ENCODE peak calls at places on chromosomes 1 and 21, in nine cellular contexts. T is tibial nerve, H is upper lobe of left lung, Q is stomach, Z is HepG2, K is A549, V is sigmoid colon, C is H1, M is esophagus muscularis mucosa. D is an unnamed sample.

GRCh38 chr1:91744973-91745648 is 140.8 kb downstream of the TGFBR3 start:
- DNase-seq in T (peak), H (no peak), Q (no peak), Z (peak), K (no peak), V (peak), C (no peak), M (no peak), D (no peak)

GRCh38 chr1:200699871-200700270 is 30.2 kb upstream of the DDX59 start:
- DNase-seq in T (no peak), H (no peak), Q (no peak), Z (no peak), K (no peak), V (no peak), C (no peak), M (no peak), D (no peak)

GRCh38 chr1:52660807-52661206 is 27.8 kb downstream of the SHISAL2A start:
- DNase-seq in T (no peak), H (no peak), Q (no peak), Z (no peak), K (no peak), V (no peak), C (no peak), M (no peak), D (no peak)

GRCh38 chr1:60809204-60809985 is 273.0 kb upstream of the NFIA start:
- DNase-seq in T (no peak), H (no peak), Q (no peak), Z (no peak), K (no peak), V (no peak), C (no peak), M (no peak), D (no peak)

GRCh38 chr1:112673589-112674439 is 645 bp upstream of the MOV10 start:
- DNase-seq in T (no peak), H (no peak), Q (no peak), Z (peak), K (peak), V (no peak), C (no peak), M (no peak), D (no peak)

GRCh38 chr1:111476761-111477309 is 3.1 kb downstream of the C1orf162 start:
- DNase-seq in T (no peak), H (no peak), Q (no peak), Z (no peak), K (no peak), V (no peak), C (no peak), M (peak), D (no peak)

GRCh38 chr1:234658143-234658542 is 48.2 kb upstream of the IRF2BP2 start:
- DNase-seq in T (no peak), H (no peak), Q (peak), Z (peak), K (no peak), V (no peak), C (no peak), M (peak), D (no peak)

GRCh38 chr21:29215709-29216108 is 83.0 kb upstream of the BACH1 start:
- DNase-seq in T (no peak), H (no peak), Q (no peak), Z (no peak), K (no peak), V (no peak), C (no peak), M (no peak), D (no peak)

GRCh38 chr1:205977348-205978014 is 25.7 kb downstream of the RAB7B start:
- DNase-seq in T (no peak), H (no peak), Q (peak), Z (peak), K (peak), V (peak), C (peak), M (no peak), D (peak)

GRCh38 chr21:37257526-37257966 is 9.6 kb downstream of the VPS26C start:
- DNase-seq in T (no peak), H (no peak), Q (no peak), Z (peak), K (peak), V (no peak), C (no peak), M (peak), D (peak)

GRCh38 chr1:31577515-31578191 is 1.3 kb downstream of the TINAGL1 start:
- DNase-seq in T (no peak), H (no peak), Q (no peak), Z (peak), K (no peak), V (peak), C (peak), M (no peak), D (no peak)

GRCh38 chr21:46250146-46250725 is 21.7 kb upstream of the LSS start:
- DNase-seq in T (no peak), H (no peak), Q (no peak), Z (no peak), K (no peak), V (no peak), C (no peak), M (no peak), D (no peak)

GRCh38 chr1:48493970-48494769 is 22.2 kb upstream of the SPATA6 start:
- DNase-seq in T (no peak), H (no peak), Q (no peak), Z (peak), K (no peak), V (peak), C (no peak), M (no peak), D (peak)

GRCh38 chr1:28887418-28887834 is 26.9 kb upstream of the EPB41 start:
- DNase-seq in T (no peak), H (peak), Q (peak), Z (no peak), K (no peak), V (no peak), C (peak), M (no peak), D (peak)

GRCh38 chr1:4696161-4696745 is 41.8 kb downstream of the AJAP1 start:
- DNase-seq in T (no peak), H (no peak), Q (no peak), Z (no peak), K (no peak), V (no peak), C (no peak), M (no peak), D (no peak)
- TF ChIP-seq EP300 in T (no peak), H (no peak), Q (no peak), Z (no peak), K (no peak), V (no peak), C (no peak), M (no peak), D (no peak)

GRCh38 chr21:31537872-31538576 is 121.5 kb upstream of the SOD1 start:
- DNase-seq in T (no peak), H (no peak), Q (no peak), Z (no peak), K (no peak), V (no peak), C (peak), M (no peak), D (no peak)
- TF ChIP-seq CTCF in T (no peak), H (no peak), Q (no peak), Z (no peak), K (no peak), V (no peak), C (peak), M (no peak), D (no peak)

GRCh38 chr1:81802601-81803422 is 2.1 kb downstream of the ADGRL2 start:
- DNase-seq in T (peak), H (peak), Q (peak), Z (no peak), K (no peak), V (peak), C (peak), M (no peak), D (peak)
- H3K4me3 ChIP-seq in T (peak), H (peak), Q (peak), Z (peak), K (peak), V (peak), C (peak), M (peak), D (peak)

DNA sequence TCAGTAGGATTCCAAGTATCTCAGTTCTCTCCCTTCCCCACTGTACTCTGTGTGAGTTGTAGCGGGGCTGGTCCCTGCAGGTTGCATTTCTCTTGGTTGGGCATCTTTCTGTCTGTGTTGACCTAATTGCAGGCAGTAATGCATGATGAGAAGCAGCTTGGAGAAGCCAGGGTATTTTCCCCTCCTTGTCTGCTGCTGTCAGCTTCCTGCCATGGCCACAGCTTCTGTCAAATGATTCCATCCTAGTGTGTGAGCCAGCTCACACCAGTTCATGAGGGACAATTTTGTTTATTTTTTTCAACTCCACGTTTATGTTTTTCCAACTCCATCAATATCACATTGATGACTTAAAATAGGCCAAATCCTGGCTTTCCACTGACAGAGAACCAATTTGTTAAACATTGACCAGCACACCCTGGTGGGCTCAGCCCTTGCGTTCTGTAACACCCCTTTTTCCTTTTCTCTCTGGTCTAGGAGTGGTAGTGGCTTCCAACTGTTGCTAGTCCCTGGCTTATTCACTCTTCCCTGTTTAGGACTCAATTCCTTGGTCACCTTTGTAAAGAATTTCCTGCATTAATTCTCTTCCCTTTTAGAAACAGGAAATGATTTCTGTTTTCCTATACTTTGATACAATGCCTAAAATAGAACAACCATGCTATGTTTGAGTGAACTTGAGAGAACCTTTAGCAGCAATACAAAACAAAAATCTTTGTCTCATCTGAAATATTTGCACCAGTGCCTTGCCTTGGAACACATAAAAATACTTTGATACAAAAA is 44.9 kb upstream of the APOBEC4 start:
- DNase-seq in T (no peak), H (no peak), Q (no peak), Z (no peak), K (no peak), V (no peak), C (no peak), M (no peak), D (no peak)
- TF ChIP-seq EP300 in T (no peak), H (no peak), Q (no peak), Z (no peak), K (no peak), V (no peak), C (no peak), M (no peak), D (no peak)

GRCh38 chr1:197156692-197157091 is 10.2 kb upstream of the ASPM start:
- DNase-seq in T (no peak), H (no peak), Q (no peak), Z (no peak), K (no peak), V (no peak), C (no peak), M (no peak), D (no peak)
- TF ChIP-seq CTCF in T (no peak), H (no peak), Q (no peak), Z (peak), K (peak), V (no peak), C (peak), M (no peak), D (no peak)

DNA sequence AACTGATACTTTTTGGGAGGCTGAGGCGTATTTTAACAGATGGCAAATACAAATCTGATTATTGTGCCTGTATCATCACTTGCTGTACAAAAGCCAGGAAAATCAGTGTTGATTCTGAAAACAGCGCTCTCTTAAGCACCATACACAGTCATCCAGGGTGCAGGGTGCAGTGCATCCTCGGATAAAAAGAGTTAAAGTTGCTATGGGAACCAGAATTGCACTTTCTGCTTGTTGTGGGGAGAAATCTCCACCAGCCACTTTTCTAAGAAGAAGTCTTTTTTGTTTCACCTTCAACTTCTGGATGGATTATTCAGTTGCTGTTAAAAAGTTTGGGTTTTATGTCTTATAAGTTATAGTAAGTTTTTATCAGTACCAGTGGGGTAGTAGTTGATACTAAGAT is 3.8 kb downstream of the LAMC1 start:
- DNase-seq in T (no peak), H (no peak), Q (no peak), Z (no peak), K (no peak), V (no peak), C (no peak), M (no peak), D (no peak)
- H3K4me3 ChIP-seq in T (peak), H (peak), Q (peak), Z (no peak), K (no peak), V (peak), C (no peak), M (peak), D (peak)

GRCh38 chr1:73593379-73593778 is 604.6 kb downstream of the LRRIQ3 start:
- DNase-seq in T (no peak), H (no peak), Q (peak), Z (no peak), K (no peak), V (no peak), C (no peak), M (no peak), D (peak)
- TF ChIP-seq EP300 in T (no peak), H (no peak), Q (no peak), Z (no peak), K (no peak), V (no peak), C (no peak), M (no peak), D (no peak)

GRCh38 chr1:97245682-97246081 is 524.1 kb downstream of the PTBP2 start:
- DNase-seq in T (no peak), H (no peak), Q (no peak), Z (no peak), K (no peak), V (no peak), C (no peak), M (no peak), D (no peak)

GRCh38 chr1:97238816-97239215 is 517.2 kb downstream of the PTBP2 start:
- DNase-seq in T (no peak), H (no peak), Q (no peak), Z (no peak), K (no peak), V (no peak), C (no peak), M (no peak), D (no peak)

GRCh38 chr1:97247196-97247595 is 525.6 kb downstream of the PTBP2 start:
- DNase-seq in T (no peak), H (no peak), Q (no peak), Z (no peak), K (no peak), V (no peak), C (no peak), M (no peak), D (no peak)

GRCh38 chr1:97243973-97244560 is 522.5 kb downstream of the PTBP2 start:
- DNase-seq in T (no peak), H (no peak), Q (no peak), Z (no peak), K (no peak), V (no peak), C (no peak), M (no peak), D (no peak)
- TF ChIP-seq CTCF in T (peak), H (peak), Q (peak), Z (peak), K (peak), V (peak), C (peak), M (peak), D (no peak)

DNA sequence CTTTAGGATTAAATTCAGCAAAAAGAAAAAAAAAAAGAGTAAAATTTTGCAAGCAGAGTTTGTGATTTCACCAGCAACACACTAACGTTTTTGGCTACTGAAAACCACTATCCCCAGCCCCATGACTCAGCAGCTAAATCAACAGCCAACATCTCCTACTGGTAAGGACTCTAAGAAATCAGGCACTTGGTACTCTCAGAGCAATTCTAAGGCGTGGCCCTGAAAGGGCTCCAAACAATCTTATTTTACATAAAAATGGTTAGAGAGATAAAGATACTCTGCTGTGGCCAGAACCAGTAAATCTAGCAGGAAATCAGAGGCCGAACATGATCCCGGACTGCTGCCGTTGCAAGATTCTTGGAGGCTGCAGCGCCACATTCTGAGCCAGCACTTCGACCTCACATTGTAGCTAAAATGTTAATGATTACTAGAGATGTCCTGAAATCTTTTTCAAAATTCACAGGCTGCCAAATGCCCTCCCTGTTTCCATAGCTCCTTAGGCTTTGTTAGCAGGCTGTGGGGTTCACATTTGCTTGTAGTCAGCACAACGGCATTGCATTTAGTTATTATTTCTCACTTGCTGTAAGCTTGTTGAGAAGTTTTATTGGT is 1.7 kb upstream of the ENO1 start:
- DNase-seq in T (peak), H (no peak), Q (peak), Z (peak), K (peak), V (peak), C (no peak), M (no peak), D (peak)
- H3K4me3 ChIP-seq in T (no peak), H (no peak), Q (no peak), Z (peak), K (peak), V (no peak), C (peak), M (no peak), D (no peak)